ENCODE peak calls at places on chromosome 6, in eight cellular contexts. G is fibroblast of lung, A is GM23338, E is hepatocyte, P is IMR-90, V is SK-N-SH, F is mammary epithelial cell, K is GM23248. X is an unnamed sample. For H3K36me3, the result is how much of the 10 kb centered on the place peaks cover.

GRCh38 chr6:21808045-21808470 is 214.5 kb downstream of the SOX4 start:
- DNase-seq in F (peak), P (peak), E (no peak), G (peak), V (no peak), K (peak), A (no peak), X (no peak)

GRCh38 chr6:73049971-73050594 is 175.2 kb downstream of the KHDC1L start:
- DNase-seq in V (no peak), F (no peak), E (no peak), G (no peak), A (no peak), P (no peak), K (no peak), X (no peak)

GRCh38 chr6:7156666-7157278 is 49.0 kb downstream of the RREB1 start:
- DNase-seq in V (no peak), A (no peak), K (peak), F (no peak), P (peak), G (peak), E (no peak), X (no peak)

GRCh38 chr6:56851104-56851503 is 103.8 kb upstream of the BEND6 start:
- DNase-seq in K (peak), V (peak), P (peak), A (peak), F (peak), G (peak), E (peak), X (no peak)

GRCh38 chr6:99606670-99607415 is at the start of gene PRDM13:
- DNase-seq in A (peak), E (no peak), P (no peak), F (no peak), K (no peak), V (no peak), G (no peak), X (no peak)

GRCh38 chr6:159695984-159696383 is 2.9 kb upstream of the SOD2 start:
- DNase-seq in P (peak), K (peak), V (no peak), F (no peak), A (no peak), G (peak), E (no peak), X (no peak)

GRCh38 chr6:154933181-154933827 is 61.8 kb upstream of the TIAM2 start:
- DNase-seq in A (no peak), V (no peak), E (no peak), K (no peak), G (peak), P (peak), F (no peak), X (no peak)

GRCh38 chr6:6674872-6675271 is 86.4 kb downstream of the LY86 start:
- DNase-seq in V (no peak), F (no peak), P (no peak), K (peak), G (no peak), E (no peak), A (peak), X (no peak)

GRCh38 chr6:45491048-45491447 is 113.3 kb upstream of the SUPT3H start:
- DNase-seq in P (peak), G (no peak), A (no peak), V (no peak), F (no peak), K (no peak), E (no peak), X (no peak)

GRCh38 chr6:7726416-7727149 is 684 bp downstream of the BMP6 start:
- DNase-seq in G (no peak), F (peak), A (peak), V (peak), E (peak), K (peak), P (no peak), X (no peak)

GRCh38 chr6:56732517-56732916 is 89.8 kb upstream of the DST start:
- DNase-seq in G (no peak), F (no peak), V (no peak), A (no peak), K (no peak), E (no peak), P (no peak), X (no peak)

GRCh38 chr6:25927721-25928359 is 2.7 kb downstream of the SLC17A2 start:
- DNase-seq in G (peak), A (no peak), K (peak), V (no peak), F (no peak), E (no peak), P (peak), X (no peak)

GRCh38 chr6:109736273-109737031 is 45.4 kb downstream of the FIG4 start:
- DNase-seq in F (no peak), A (peak), V (no peak), G (peak), E (no peak), P (peak), K (no peak), X (no peak)

GRCh38 chr6:47419621-47420020 is 58.0 kb upstream of the CD2AP start:
- DNase-seq in F (peak), K (peak), V (no peak), A (no peak), G (peak), E (peak), P (no peak), X (peak)

GRCh38 chr6:125358898-125359297 is 57.1 kb upstream of the HDDC2 start:
- DNase-seq in G (no peak), P (no peak), F (no peak), K (no peak), E (no peak), V (no peak), A (no peak), X (no peak)

GRCh38 chr6:111551521-111552231 is 54.0 kb downstream of the TRAF3IP2 start:
- DNase-seq in A (no peak), P (no peak), E (peak), G (peak), K (no peak), V (no peak), F (no peak), X (peak)

GRCh38 chr6:34922177-34922663 is 33.2 kb downstream of the ANKS1A start:
- DNase-seq in K (peak), P (peak), E (peak), G (peak), A (no peak), V (no peak), F (peak), X (peak)

GRCh38 chr6:33320315-33321181 is 3.0 kb upstream of the ZBTB22 start:
- DNase-seq in A (peak), K (peak), G (peak), E (peak), F (peak), V (no peak), P (peak), X (no peak)

GRCh38 chr6:26309731-26310142 is 55.3 kb upstream of the BTN3A2 start:
- DNase-seq in F (peak), V (no peak), A (no peak), E (peak), P (peak), K (peak), G (peak), X (peak)

GRCh38 chr6:166104107-166104506 is 63.5 kb downstream of the TBXT start:
- DNase-seq in P (peak), K (peak), E (no peak), F (no peak), A (no peak), G (peak), V (no peak), X (no peak)

GRCh38 chr6:37276916-37277509 is 19.1 kb upstream of the TMEM217 start:
- DNase-seq in V (no peak), G (no peak), F (no peak), K (no peak), P (no peak), A (no peak), E (no peak), X (no peak)

GRCh38 chr6:154606457-154606856 is 96.0 kb upstream of the CNKSR3 start:
- DNase-seq in K (no peak), G (peak), P (no peak), V (no peak), A (no peak), E (no peak), F (peak), X (no peak)

GRCh38 chr6:1703091-1703855 is 93.6 kb downstream of the FOXC1 start:
- DNase-seq in A (no peak), K (no peak), F (peak), E (no peak), P (no peak), G (no peak), V (no peak), X (no peak)

GRCh38 chr6:122322824-122323223 is 76.6 kb upstream of the HSF2 start:
- DNase-seq in K (peak), E (peak), P (peak), F (peak), G (peak), V (peak), A (no peak), X (no peak)

GRCh38 chr6:151440930-151441329 is 11.0 kb downstream of the RMND1 start:
- DNase-seq in A (no peak), E (no peak), P (peak), F (no peak), K (peak), V (no peak), G (peak), X (no peak)

GRCh38 chr6:44229376-44230033 is 6.1 kb downstream of the SLC29A1 start:
- DNase-seq in P (no peak), V (no peak), F (no peak), E (no peak), K (no peak), G (no peak), A (no peak), X (no peak)

GRCh38 chr6:54868556-54868955 is 22.0 kb downstream of the FAM83B start:
- DNase-seq in P (no peak), E (no peak), G (no peak), K (no peak), F (no peak), A (no peak), V (no peak), X (no peak)

GRCh38 chr6:164344801-164345291 is 930.3 kb downstream of the QKI start:
- DNase-seq in F (no peak), K (peak), V (no peak), E (no peak), G (peak), A (peak), P (no peak), X (no peak)

GRCh38 chr6:111480988-111481830 is 1.8 kb downstream of the REV3L start:
- DNase-seq in V (no peak), G (peak), K (peak), F (peak), P (peak), A (no peak), E (no peak), X (no peak)

GRCh38 chr6:56293756-56294155 is 46.4 kb upstream of the COL21A1 start:
- DNase-seq in F (no peak), E (no peak), V (no peak), P (no peak), A (no peak), G (no peak), K (no peak), X (no peak)

GRCh38 chr6:215335-216034 is 76.8 kb upstream of the DUSP22 start:
- DNase-seq in F (peak), V (no peak), E (no peak), A (no peak), P (peak), G (peak), K (peak), X (no peak)

GRCh38 chr6:109834595-109835437 is 143.3 kb upstream of the GPR6 start:
- DNase-seq in A (no peak), E (peak), F (no peak), P (no peak), G (no peak), V (no peak), K (no peak), X (no peak)

GRCh38 chr6:16707101-16707783 is 54.0 kb downstream of the ATXN1 start:
- DNase-seq in K (no peak), G (no peak), V (no peak), P (no peak), F (no peak), A (no peak), E (no peak), X (no peak)

GRCh38 chr6:84728602-84729001 is 35.8 kb downstream of the TBX18 start:
- DNase-seq in G (no peak), V (peak), F (peak), P (peak), A (peak), E (peak), K (peak), X (peak)

DNA sequence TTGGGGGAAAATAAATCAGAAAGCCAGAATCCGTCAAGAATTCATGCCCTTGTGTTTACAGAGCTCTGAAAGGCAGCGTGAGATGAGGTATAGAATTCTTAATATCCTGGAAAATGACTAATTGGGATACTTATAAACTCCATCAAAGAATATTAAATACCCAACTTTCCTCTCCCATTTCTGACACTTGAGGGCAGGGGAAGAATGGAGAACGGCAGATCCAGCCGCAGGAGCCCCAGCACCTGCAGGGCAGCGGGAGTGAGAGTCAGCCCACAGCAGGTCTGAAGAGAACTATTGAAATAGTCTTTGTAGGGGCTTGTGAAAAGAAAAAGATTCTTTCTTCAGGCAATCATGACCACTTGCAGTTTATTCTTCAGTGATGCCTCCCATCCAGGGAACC is 107.2 kb downstream of the AGPAT4 start:
- DNase-seq in F (no peak), E (no peak), A (no peak), P (no peak), V (no peak), G (no peak), K (no peak), X (no peak)
- H3K36me3 ChIP-seq in F (under half), E (under half), A (under half), P (under half), V (under half), G (under half), K (under half), X (under half)

DNA sequence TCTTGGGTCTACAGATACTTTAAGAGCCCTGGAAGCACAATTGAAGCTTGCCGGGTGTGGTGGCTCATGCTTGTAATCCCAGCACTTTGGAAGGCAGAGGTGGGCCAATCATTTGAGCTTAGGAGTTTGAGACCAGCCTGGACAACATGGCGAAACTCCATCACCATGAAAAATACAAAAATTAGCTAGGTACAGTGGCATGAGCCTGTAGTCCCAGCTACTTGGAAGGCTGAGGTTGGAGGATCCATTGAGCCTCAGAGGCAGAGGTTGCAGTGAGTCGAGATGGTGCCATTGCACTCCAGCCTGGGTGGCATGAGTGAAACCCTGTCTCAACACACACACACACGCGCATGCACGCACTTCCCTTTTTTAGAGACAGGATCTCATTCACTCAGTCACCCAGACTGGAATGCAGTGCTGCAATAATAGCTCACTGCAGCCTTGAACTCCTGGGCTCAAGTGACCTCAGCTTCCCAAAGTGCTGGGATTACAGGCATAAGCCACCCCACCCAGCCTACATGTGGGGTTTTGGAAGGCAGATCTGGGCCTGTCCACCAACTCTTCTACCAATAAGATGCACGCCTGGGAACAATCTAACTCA is 182.5 kb upstream of the JARID2 start:
- DNase-seq in K (peak), G (peak), A (no peak), V (no peak), E (no peak), F (peak), P (peak), X (peak)
- H3K4me2 ChIP-seq in K (peak), G (no peak), A (no peak), V (no peak), E (no peak), F (no peak), P (no peak), X (no peak)

GRCh38 chr6:106609699-106610098 is 19.6 kb downstream of the RTN4IP1 start:
- DNase-seq in A (peak), P (no peak), F (peak), E (peak), G (no peak), K (peak), V (peak), X (peak)
- H3K36me3 ChIP-seq in A (under half), P (under half), F (under half), E (under half), G (under half), K (under half), V (under half), X (under half)

GRCh38 chr6:11392778-11393507 is 144.6 kb upstream of the TMEM170B start:
- DNase-seq in P (no peak), E (peak), A (no peak), K (no peak), G (no peak), V (peak), F (no peak), X (peak)
- H3K4me2 ChIP-seq in P (no peak), E (no peak), A (no peak), K (no peak), G (no peak), V (no peak), F (no peak), X (peak)

DNA sequence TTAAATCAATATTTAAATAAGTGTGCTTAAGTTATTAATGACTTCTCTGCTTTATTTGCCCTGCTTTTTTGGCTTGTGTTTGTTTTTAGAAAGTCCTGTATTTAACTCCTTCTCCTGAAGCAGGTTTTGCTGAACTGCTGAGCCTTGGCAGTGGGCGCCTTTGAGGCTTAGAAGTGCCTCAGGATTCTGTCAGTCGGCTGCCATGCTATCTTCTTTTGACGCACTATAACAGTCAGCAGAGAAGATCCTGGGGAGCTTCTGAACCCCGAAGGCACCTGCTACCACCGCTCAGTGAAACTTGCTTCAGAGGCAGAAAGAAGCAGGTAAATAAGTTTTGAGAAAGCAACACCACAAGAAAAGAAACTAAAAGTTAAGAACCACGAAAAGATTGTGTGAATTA is 22.4 kb downstream of the PCMT1 start:
- DNase-seq in A (no peak), P (no peak), G (no peak), E (no peak), V (no peak), K (no peak), F (no peak), X (no peak)
- H3K36me3 ChIP-seq in A (under half), P (under half), G (under half), E (under half), V (under half), K (under half), F (under half), X (half or more)

DNA sequence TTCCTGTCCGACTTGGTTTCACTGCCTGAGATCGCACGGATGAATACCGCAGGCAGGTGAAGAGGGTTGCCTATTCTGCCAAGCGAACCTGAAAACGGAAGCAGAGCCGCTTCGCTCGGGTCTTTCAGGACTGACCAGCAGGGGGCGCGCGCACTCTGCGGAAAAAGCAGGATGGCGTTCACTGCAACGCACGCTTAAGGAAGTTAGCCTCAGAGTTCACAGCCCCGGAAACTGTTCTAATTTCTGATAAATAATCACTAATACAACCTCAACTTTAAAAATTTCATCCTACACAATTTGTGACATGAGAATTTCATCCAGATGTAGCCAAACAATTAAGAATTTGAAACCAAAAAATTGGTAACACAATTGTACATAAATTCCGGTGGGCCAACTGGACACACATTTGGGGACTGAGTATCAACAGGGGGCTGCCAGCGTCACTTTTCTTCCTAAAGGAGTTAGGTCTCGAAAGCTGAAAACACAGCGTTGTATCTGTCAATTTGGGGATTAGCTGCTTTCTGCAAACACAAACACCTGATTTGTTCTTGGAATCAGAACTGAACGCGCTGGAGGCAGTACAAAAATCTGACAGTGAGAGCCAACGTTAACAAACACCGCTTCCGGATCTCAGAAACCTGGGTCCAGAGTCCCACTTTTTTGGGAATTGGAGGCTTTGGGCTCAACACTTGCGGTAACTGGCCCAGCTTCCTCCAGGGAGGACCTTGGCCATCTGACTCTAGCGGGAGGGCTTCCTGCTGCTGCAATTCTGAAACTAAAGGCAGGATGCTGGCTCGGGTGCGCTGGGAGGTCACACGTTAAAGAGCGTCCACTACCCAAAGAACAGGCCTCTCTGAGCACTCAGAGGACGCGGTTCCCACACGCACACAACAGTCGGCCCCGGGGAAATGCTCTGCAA is 8.8 kb downstream of the PXDC1 start:
- DNase-seq in P (peak), K (peak), E (peak), A (peak), G (peak), V (peak), F (peak), X (peak)
- H3K4me2 ChIP-seq in P (peak), K (peak), E (peak), A (no peak), G (peak), V (peak), F (peak), X (peak)

DNA sequence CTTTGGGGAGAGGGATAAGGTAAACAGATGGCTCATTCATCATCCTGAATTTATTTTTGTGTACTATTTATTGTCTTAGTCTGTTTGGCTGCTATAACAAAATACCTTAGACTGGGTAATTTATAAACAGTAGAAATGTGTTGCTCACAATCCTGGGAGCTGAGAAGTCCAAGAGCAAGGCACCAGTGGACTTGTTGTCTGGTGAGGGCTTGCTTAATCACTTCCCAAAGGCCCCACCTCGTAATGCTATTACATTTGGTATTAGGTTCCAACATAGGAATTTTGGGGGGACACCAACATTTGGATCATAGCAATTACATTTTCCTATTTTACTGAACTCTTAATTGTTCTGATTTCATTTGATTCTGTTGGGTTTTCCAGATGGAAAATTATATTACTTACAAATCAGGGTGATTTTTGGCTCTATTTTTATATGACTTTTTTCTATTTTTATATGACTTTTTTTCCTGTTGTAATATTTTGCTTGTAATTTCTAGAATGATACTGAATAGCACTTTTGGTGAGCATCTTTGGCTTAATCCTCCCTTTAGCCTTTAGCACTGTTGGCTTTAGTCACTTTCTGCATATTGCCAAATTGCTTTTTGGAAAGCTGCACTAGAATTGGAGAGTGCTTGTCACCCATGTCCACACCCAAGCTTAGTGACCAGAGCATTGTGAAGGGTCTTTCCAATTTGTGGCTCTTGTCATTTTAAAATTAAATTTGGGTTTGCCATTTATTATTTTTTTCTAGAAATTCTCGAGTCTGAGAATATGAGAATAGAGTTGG is 43.7 kb upstream of the TULP4 start:
- DNase-seq in E (no peak), A (no peak), K (no peak), P (no peak), G (no peak), V (no peak), F (no peak), X (no peak)
- H3K36me3 ChIP-seq in E (under half), A (under half), K (under half), P (under half), G (under half), V (under half), F (under half), X (under half)

X was measured in HepG2.